ENCODE peak calls at places on chromosomes 13 and 19, in ten cellular contexts. V is activated T-cell treated with anti-CD3 and anti-CD28 coated beads, Interleukin-2, amount 50 U/mL, for 24 hours; E is NCI-H460; Y is GM06990; T is pancreas; A is sciatic nerve; X is naive thymus-derived CD4-positive, alpha-beta T cell; R is CD4-positive, alpha-beta T cell; Z is Calu3; L is NCI-H524 treated with DMSO at 0.1 percent for 48 hours. P is an unnamed sample.

GRCh38 chr13:29947839-29948238 is 97.4 kb upstream of the UBL3 start:
- DNase-seq in V (no peak), E (no peak), Y (no peak), T (no peak), A (no peak), X (no peak), R (no peak), Z (no peak), L (no peak), P (no peak)

GRCh38 chr19:46753420-46754155 is 7.3 kb upstream of the STRN4 start:
- DNase-seq in V (peak), E (peak), Y (peak), T (peak), A (no peak), X (peak), R (peak), Z (peak), L (peak), P (no peak)

GRCh38 chr19:19101540-19101939 is 36.7 kb downstream of the TMEM161A start:
- DNase-seq in V (no peak), E (no peak), Y (no peak), T (no peak), A (no peak), X (no peak), R (no peak), Z (no peak), L (no peak), P (no peak)

GRCh38 chr13:48954086-48954485 is 21.6 kb upstream of the FNDC3A start:
- DNase-seq in V (no peak), E (no peak), Y (no peak), T (no peak), A (no peak), X (no peak), R (no peak), Z (no peak), L (no peak), P (no peak)

GRCh38 chr13:77325371-77325941 is 1.4 kb downstream of the MYCBP2 start:
- DNase-seq in V (no peak), E (no peak), Y (peak), T (no peak), A (no peak), X (peak), R (no peak), Z (no peak), L (no peak), P (no peak)

GRCh38 chr19:55697698-55698097 is 22.7 kb downstream of the EPN1 start:
- DNase-seq in V (peak), E (no peak), Y (no peak), T (no peak), A (peak), X (no peak), R (no peak), Z (no peak), L (no peak), P (no peak)

GRCh38 chr13:94558721-94559120 is 37.2 kb downstream of the TGDS start:
- DNase-seq in V (no peak), E (no peak), Y (no peak), T (no peak), A (no peak), X (peak), R (no peak), Z (no peak), L (no peak), P (no peak)

GRCh38 chr13:64471916-64472315 is 2758.2 kb downstream of the PCDH9 start:
- DNase-seq in V (no peak), E (peak), Y (no peak), T (no peak), A (no peak), X (no peak), R (no peak), Z (no peak), L (no peak), P (no peak)

GRCh38 chr13:50788551-50788950 is 54.9 kb downstream of the DLEU7 start:
- DNase-seq in V (no peak), E (no peak), Y (no peak), T (no peak), A (no peak), X (no peak), R (no peak), Z (no peak), L (no peak), P (no peak)